ENCODE peak calls at places on chromosomes 13 and 19, in six cellular contexts. X, H, Y, Z, Q and C are unnamed samples.

GRCh38 chr13:72221276-72221962 is 354.4 kb upstream of the DACH1 start:
- DNase-seq in Q (peak), H (no peak), Z (no peak), Y (peak), X (no peak), C (no peak)

GRCh38 chr13:39565036-39565949 is 37.7 kb downstream of the LHFPL6 start:
- DNase-seq in Y (peak), X (no peak), H (no peak), Z (peak), Q (peak), C (no peak)

GRCh38 chr13:44921931-44922758 is 67.1 kb downstream of the NUFIP1 start:
- DNase-seq in H (peak), X (peak), Z (peak), Y (peak), Q (peak), C (peak)

GRCh38 chr19:34499155-34499834 is 17.7 kb downstream of the WTIP start:
- DNase-seq in Q (no peak), X (no peak), Y (no peak), Z (peak), H (no peak), C (no peak)

GRCh38 chr19:16369664-16370576 is 45.3 kb downstream of the KLF2 start:
- DNase-seq in Z (peak), X (no peak), Q (no peak), Y (no peak), H (no peak), C (no peak)

GRCh38 chr13:44306401-44307192 is 67.0 kb upstream of the SERP2 start:
- DNase-seq in H (no peak), Q (peak), Y (no peak), X (no peak), Z (peak), C (peak)

GRCh38 chr13:113981201-113981605 is 7.3 kb upstream of the C13orf46 start:
- DNase-seq in X (peak), Q (peak), H (no peak), Z (no peak), Y (no peak), C (peak)

GRCh38 chr13:110485604-110486003 is 75.9 kb downstream of the RAB20 start:
- DNase-seq in Q (no peak), H (no peak), Z (no peak), Y (no peak), X (no peak), C (no peak)

GRCh38 chr13:35469781-35470380 is 6.6 kb downstream of the MAB21L1 start:
- DNase-seq in X (no peak), Y (no peak), Q (no peak), Z (no peak), H (no peak), C (no peak)

GRCh38 chr19:1566392-1567115 is 1.6 kb downstream of the MEX3D start:
- DNase-seq in H (no peak), Q (peak), Y (peak), Z (peak), X (no peak), C (peak)

GRCh38 chr13:85366759-85367417 is 432.3 kb downstream of the SLITRK6 start:
- DNase-seq in X (no peak), H (no peak), Y (no peak), Q (no peak), Z (no peak), C (no peak)

GRCh38 chr13:20492641-20493040 is 33.0 kb downstream of the CRYL1 start:
- DNase-seq in Q (peak), X (no peak), Z (no peak), Y (peak), H (no peak), C (no peak)

GRCh38 chr13:47480941-47481340 is 520.1 kb downstream of the SUCLA2 start:
- DNase-seq in Y (no peak), Q (no peak), X (no peak), H (no peak), Z (no peak), C (no peak)

GRCh38 chr19:45322311-45322710 is 364 bp downstream of the CKM start:
- DNase-seq in Z (no peak), H (no peak), Q (no peak), X (peak), Y (no peak), C (no peak)

GRCh38 chr13:23609414-23610186 is 39.4 kb downstream of the TNFRSF19 start:
- DNase-seq in X (peak), Q (no peak), H (no peak), Y (peak), Z (peak), C (peak)

GRCh38 chr19:56840452-56841193 is at the start of the genes PEG3 and ZIM2:
- DNase-seq in X (no peak), H (no peak), Z (peak), Q (no peak), Y (peak), C (no peak)

GRCh38 chr19:51450730-51451307 is 7.4 kb downstream of the SIGLEC8 start:
- DNase-seq in H (no peak), Z (no peak), Q (no peak), Y (no peak), X (no peak), C (no peak)

GRCh38 chr13:66375756-66376155 is 854.4 kb downstream of the PCDH9 start:
- DNase-seq in Q (no peak), X (no peak), Z (no peak), Y (no peak), H (no peak), C (no peak)

GRCh38 chr13:48731957-48732569 is 78.3 kb downstream of the CYSLTR2 start:
- DNase-seq in Q (peak), H (no peak), X (no peak), Y (peak), Z (peak), C (peak)

GRCh38 chr19:53308339-53308811 is 25.2 kb upstream of the ZNF845 start:
- DNase-seq in H (no peak), Y (peak), Z (peak), Q (no peak), X (no peak), C (no peak)

DNA sequence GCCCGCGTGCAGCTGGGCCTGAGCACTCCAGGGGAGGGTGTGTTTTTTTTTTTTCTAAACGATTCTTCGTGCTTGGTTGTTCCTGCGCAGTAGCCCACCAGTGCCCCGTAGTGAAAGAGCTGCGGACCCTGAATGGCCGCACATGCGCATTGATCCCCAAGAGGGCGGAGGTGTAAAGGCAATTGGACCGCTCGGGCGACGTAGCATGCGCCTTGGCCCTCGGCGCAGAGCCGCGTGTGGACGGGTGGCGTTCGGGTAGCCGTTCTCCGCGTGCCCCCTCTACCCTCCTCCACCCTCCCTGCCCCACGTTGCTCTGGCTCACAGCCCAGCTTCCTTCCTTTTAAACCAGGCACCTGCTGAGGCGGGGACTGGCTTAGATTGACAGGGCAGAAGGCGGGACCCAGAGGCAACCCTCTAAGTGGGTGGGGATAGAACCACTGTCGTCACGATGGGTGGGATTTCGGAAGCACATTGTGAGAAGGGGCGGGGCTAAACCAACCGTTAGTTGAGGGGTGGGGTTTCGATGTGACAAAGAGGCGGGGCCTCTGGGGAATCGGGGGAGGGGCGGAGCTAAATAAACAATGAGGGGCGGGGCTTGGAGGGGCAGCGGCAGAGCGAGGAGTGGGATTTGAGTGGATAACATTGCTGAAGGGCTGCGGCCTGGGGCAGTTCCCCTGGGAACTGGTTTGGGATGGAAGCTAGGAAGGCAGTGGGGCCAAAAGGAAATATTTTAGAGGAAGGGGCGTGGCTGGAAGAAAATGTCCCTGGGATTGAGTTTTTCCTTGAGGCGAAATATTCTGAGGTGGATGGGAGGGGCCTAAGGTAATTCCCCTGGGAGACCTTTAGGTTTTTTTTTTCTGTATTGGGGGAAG is 543 bp upstream of the NUP62 start:
- DNase-seq in Y (peak), H (peak), Q (peak), X (peak), Z (peak), C (peak)
- TF ChIP-seq POLR2A in Y (no peak), H (peak), Q (peak), X (peak), Z (no peak), C (no peak)

GRCh38 chr19:38695319-38695683 is 47.9 kb downstream of the ACTN4 start:
- DNase-seq in X (peak), H (no peak), Q (no peak), Z (no peak), Y (no peak), C (no peak)

GRCh38 chr19:38696733-38697055 is 47.6 kb downstream of the CAPN12 start:
- DNase-seq in Y (no peak), Q (no peak), Z (no peak), H (no peak), X (no peak), C (no peak)

GRCh38 chr19:38697197-38697596 is 47.1 kb downstream of the CAPN12 start:
- DNase-seq in X (no peak), Y (no peak), Z (no peak), H (no peak), Q (no peak), C (no peak)

GRCh38 chr19:38697641-38698071 is 46.6 kb downstream of the CAPN12 start:
- DNase-seq in X (no peak), Z (no peak), H (no peak), Q (no peak), Y (no peak), C (no peak)

GRCh38 chr19:38695832-38696732 is 48.2 kb downstream of the CAPN12 start:
- DNase-seq in Z (no peak), X (no peak), Y (no peak), Q (no peak), H (no peak), C (no peak)
- TF ChIP-seq POLR2A in Z (no peak), X (no peak), Y (no peak), Q (no peak), H (no peak), C (no peak)

GRCh38 chr13:41263261-41263971 is at the start of gene MTRF1:
- DNase-seq in H (peak), X (peak), Y (peak), Z (peak), Q (peak), C (peak)
- TF ChIP-seq POLR2A in H (no peak), X (peak), Y (no peak), Z (no peak), Q (peak), C (no peak)

DNA sequence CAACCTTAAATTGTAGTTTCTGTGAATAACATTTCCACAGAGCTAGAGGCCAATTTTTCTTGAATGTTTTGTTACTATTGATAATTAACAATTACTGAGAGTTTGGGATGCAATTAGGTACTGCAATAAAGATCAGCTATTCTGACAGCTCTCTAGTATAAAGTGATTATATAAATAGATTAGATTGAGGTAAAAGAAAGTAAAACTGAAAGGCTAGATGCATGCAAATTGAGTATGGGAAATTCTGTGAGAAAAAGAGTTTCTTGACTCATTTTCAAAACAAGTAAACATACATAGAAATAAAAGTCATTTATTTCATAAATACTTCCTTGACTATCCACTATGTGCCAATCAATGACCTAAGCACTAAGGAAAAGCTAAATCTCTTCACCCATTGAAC is 1087.5 kb upstream of the ATXN8OS start:
- DNase-seq in Q (no peak), X (no peak), H (no peak), Z (no peak), Y (no peak), C (no peak)
- TF ChIP-seq POLR2A in Q (no peak), X (no peak), H (no peak), Z (no peak), Y (no peak), C (no peak)

GRCh38 chr19:19488875-19489690 is 26.3 kb downstream of the TSSK6 start:
- DNase-seq in Z (peak), Q (peak), H (peak), Y (peak), X (peak), C (peak)
- TF ChIP-seq POLR2A in Z (no peak), Q (no peak), H (no peak), Y (no peak), X (no peak), C (no peak)

DNA sequence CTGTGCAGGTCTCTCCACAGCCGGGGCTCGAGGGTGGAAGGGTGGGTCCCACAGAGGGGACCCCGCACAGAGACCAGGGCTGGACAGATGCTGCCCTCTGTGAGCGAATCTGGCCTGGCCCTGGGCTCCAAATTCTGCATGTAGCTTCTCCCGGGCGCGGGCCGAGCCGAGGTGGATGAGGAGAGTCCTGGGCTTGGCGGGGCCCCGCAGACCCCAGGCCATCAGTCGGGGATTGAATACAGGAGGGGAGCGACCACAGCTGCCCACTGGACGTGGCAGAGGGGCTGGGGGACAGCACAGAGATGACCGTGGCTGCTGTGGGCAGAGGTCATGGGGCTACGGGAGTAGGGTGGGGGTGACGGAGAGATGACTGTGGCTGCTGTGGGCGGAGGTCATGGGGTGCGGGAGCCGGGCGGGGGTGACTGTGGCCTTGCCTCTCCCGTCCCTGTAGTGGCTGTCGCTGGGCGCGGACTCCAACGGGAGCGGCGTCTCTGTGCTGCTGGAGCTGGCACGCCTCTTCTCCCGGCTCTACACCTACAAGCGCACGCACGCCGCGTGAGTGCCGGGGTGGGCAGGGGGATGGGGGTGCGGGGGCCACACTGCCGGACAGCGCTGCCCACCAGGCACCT is 15.5 kb downstream of the NCLN start:
- DNase-seq in X (no peak), Z (no peak), Q (no peak), Y (no peak), H (no peak), C (no peak)
- TF ChIP-seq POLR2A in X (no peak), Z (no peak), Q (no peak), Y (no peak), H (no peak), C (no peak)

DNA sequence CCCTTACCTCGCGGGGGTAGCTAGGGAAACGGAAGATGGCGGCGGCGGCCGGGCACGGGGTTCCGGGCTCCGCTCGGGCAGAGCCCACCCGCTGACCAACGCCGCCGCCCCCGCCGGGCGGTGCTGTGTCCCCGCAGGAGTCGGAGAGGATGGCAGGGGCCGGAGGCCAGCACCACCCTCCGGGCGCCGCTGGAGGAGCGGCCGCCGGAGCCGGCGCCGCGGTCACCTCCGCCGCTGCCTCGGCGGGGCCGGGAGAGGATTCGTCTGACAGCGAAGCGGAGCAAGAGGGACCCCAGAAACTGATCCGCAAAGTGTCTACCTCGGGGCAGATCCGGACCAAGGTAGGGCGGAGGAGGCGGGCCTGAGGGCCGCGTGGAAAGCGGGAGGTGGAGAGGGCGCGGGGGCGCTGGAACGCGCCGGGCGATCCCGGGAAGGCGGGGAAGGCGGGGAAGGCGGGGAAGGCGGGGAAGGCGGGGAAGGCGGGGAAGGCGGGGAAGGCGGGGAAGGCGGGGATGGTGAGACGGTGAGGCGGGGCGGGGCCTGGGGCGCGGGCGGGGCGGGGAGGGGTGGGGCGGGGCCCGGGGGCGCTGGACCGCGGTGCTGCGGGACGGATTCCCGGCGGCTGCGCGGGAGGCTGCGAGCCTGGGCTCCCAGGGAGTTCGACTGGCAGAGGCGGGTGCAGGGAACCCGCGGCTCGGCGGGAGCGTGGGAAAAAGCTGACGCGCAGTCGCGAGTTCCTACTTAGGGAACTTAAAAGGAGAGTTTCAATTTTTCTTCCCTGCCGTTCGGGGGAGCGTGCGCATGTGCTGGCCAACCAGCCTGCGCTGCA is at the start of gene DGKH:
- DNase-seq in H (no peak), Q (peak), X (peak), Z (peak), Y (peak), C (peak)
- TF ChIP-seq POLR2A in H (no peak), Q (peak), X (peak), Z (no peak), Y (no peak), C (no peak)